ENCODE peak calls at places on chromosomes 16 and 17, in ten cellular contexts. One of them, this sample, is unnamed. For H4K20me1, the result is how much of the 10 kb centered on the place peaks cover.

GRCh38 chr16:75916431-75916830 is 190.1 kb upstream of the CPHXL start:
- DNase-seq in hepatocyte: no peak
- DNase-seq in HCT116: no peak
- DNase-seq in GM23338: no peak
- DNase-seq in MM.1S: no peak
- DNase-seq in IMR-90: no peak
- DNase-seq in neural progenitor cell: no peak
- DNase-seq in PC-9: no peak
- DNase-seq in H9: no peak
- DNase-seq in astrocyte: no peak
- DNase-seq in this sample: no peak

GRCh38 chr17:7238418-7239090 is 703 bp downstream of the PHF23 start:
- DNase-seq in neural progenitor cell: peak
- DNase-seq in HCT116: no peak
- DNase-seq in IMR-90: no peak
- DNase-seq in astrocyte: no peak
- DNase-seq in MM.1S: peak
- DNase-seq in H9: peak
- DNase-seq in PC-9: no peak
- DNase-seq in hepatocyte: peak
- DNase-seq in GM23338: no peak
- DNase-seq in this sample: peak

GRCh38 chr16:67173808-67174705 is 3.7 kb downstream of the NOL3 start:
- DNase-seq in PC-9: peak
- DNase-seq in HCT116: no peak
- DNase-seq in neural progenitor cell: peak
- DNase-seq in hepatocyte: peak
- DNase-seq in IMR-90: peak
- DNase-seq in MM.1S: peak
- DNase-seq in GM23338: peak
- DNase-seq in H9: peak
- DNase-seq in astrocyte: peak
- DNase-seq in this sample: peak

GRCh38 chr17:79631640-79632431 is 21.0 kb upstream of the RBFOX3 start:
- DNase-seq in PC-9: no peak
- DNase-seq in MM.1S: no peak
- DNase-seq in astrocyte: no peak
- DNase-seq in GM23338: no peak
- DNase-seq in IMR-90: no peak
- DNase-seq in neural progenitor cell: no peak
- DNase-seq in HCT116: no peak
- DNase-seq in hepatocyte: no peak
- DNase-seq in H9: peak
- DNase-seq in this sample: no peak

GRCh38 chr17:41907185-41907556 is 11.6 kb downstream of the ACLY start:
- DNase-seq in IMR-90: peak
- DNase-seq in PC-9: no peak
- DNase-seq in H9: no peak
- DNase-seq in neural progenitor cell: no peak
- DNase-seq in hepatocyte: no peak
- DNase-seq in astrocyte: peak
- DNase-seq in HCT116: no peak
- DNase-seq in MM.1S: no peak
- DNase-seq in GM23338: no peak
- DNase-seq in this sample: no peak

GRCh38 chr17:81317992-81318391 is 22.9 kb upstream of the SLC38A10 start:
- DNase-seq in neural progenitor cell: no peak
- DNase-seq in H9: peak
- DNase-seq in HCT116: no peak
- DNase-seq in GM23338: peak
- DNase-seq in astrocyte: no peak
- DNase-seq in MM.1S: no peak
- DNase-seq in IMR-90: no peak
- DNase-seq in hepatocyte: no peak
- DNase-seq in PC-9: no peak
- DNase-seq in this sample: no peak

GRCh38 chr16:12097523-12098428 is 121.2 kb downstream of the SNX29 start:
- DNase-seq in astrocyte: peak
- DNase-seq in hepatocyte: peak
- DNase-seq in neural progenitor cell: peak
- DNase-seq in HCT116: no peak
- DNase-seq in H9: no peak
- DNase-seq in IMR-90: peak
- DNase-seq in PC-9: no peak
- DNase-seq in GM23338: no peak
- DNase-seq in MM.1S: no peak
- DNase-seq in this sample: no peak

GRCh38 chr16:54928421-54929089 is 2.1 kb upstream of the IRX5 start:
- DNase-seq in GM23338: peak
- DNase-seq in MM.1S: peak
- DNase-seq in hepatocyte: peak
- DNase-seq in HCT116: no peak
- DNase-seq in astrocyte: no peak
- DNase-seq in IMR-90: no peak
- DNase-seq in neural progenitor cell: peak
- DNase-seq in H9: peak
- DNase-seq in PC-9: no peak
- DNase-seq in this sample: peak

GRCh38 chr17:7897773-7898172 is 9.2 kb downstream of the CHD3 start:
- DNase-seq in hepatocyte: peak
- DNase-seq in GM23338: no peak
- DNase-seq in PC-9: no peak
- DNase-seq in HCT116: no peak
- DNase-seq in astrocyte: no peak
- DNase-seq in MM.1S: no peak
- DNase-seq in neural progenitor cell: no peak
- DNase-seq in H9: peak
- DNase-seq in IMR-90: peak
- DNase-seq in this sample: no peak

GRCh38 chr17:74525781-74526288 is 5.4 kb downstream of the CD300LB start:
- DNase-seq in H9: peak
- DNase-seq in PC-9: no peak
- DNase-seq in GM23338: no peak
- DNase-seq in IMR-90: no peak
- DNase-seq in astrocyte: no peak
- DNase-seq in MM.1S: no peak
- DNase-seq in HCT116: no peak
- DNase-seq in neural progenitor cell: no peak
- DNase-seq in hepatocyte: no peak
- DNase-seq in this sample: no peak

GRCh38 chr17:65532491-65532890 is 29.0 kb downstream of the AXIN2 start:
- DNase-seq in IMR-90: no peak
- DNase-seq in PC-9: no peak
- DNase-seq in GM23338: no peak
- DNase-seq in astrocyte: no peak
- DNase-seq in HCT116: no peak
- DNase-seq in MM.1S: no peak
- DNase-seq in neural progenitor cell: no peak
- DNase-seq in H9: no peak
- DNase-seq in hepatocyte: no peak
- DNase-seq in this sample: no peak
- H3K27ac ChIP-seq in IMR-90: peak
- H3K27ac ChIP-seq in PC-9: no peak
- H3K27ac ChIP-seq in GM23338: no peak
- H3K27ac ChIP-seq in astrocyte: no peak
- H3K27ac ChIP-seq in HCT116: peak
- H3K27ac ChIP-seq in MM.1S: no peak
- H3K27ac ChIP-seq in neural progenitor cell: no peak
- H3K27ac ChIP-seq in H9: no peak
- H3K27ac ChIP-seq in hepatocyte: peak
- H3K27ac ChIP-seq in this sample: no peak

GRCh38 chr17:48841395-48841831 is 10.6 kb downstream of the CALCOCO2 start:
- DNase-seq in H9: no peak
- DNase-seq in PC-9: no peak
- DNase-seq in astrocyte: peak
- DNase-seq in HCT116: no peak
- DNase-seq in neural progenitor cell: no peak
- DNase-seq in hepatocyte: no peak
- DNase-seq in MM.1S: peak
- DNase-seq in IMR-90: peak
- DNase-seq in GM23338: no peak
- DNase-seq in this sample: no peak
- H2AFZ ChIP-seq in H9: no peak
- H2AFZ ChIP-seq in PC-9: no peak
- H2AFZ ChIP-seq in astrocyte: no peak
- H2AFZ ChIP-seq in HCT116: no peak
- H2AFZ ChIP-seq in neural progenitor cell: no peak
- H2AFZ ChIP-seq in hepatocyte: no peak
- H2AFZ ChIP-seq in MM.1S: peak
- H2AFZ ChIP-seq in IMR-90: no peak
- H2AFZ ChIP-seq in GM23338: no peak
- H2AFZ ChIP-seq in this sample: no peak

DNA sequence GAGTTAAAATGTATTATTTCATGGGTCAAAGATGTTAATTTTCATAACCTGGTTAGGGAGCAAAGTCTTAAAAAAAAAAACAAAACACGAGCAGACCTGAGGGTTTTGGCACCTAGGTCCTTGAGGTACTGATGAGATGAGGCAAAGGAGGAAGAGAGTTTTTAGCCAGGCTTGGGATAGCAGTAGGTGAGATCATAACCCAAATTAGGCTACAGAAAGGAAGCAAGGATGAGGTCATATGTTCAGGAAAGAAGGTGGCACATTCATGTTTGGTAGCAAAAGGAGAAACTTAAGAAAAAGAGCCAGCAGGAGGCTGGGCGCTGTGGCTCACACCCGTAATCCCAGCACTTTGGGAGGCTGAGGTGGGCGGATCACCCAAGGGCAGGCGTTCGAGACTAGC is 2.8 kb downstream of the ATXN1L start:
- DNase-seq in MM.1S: no peak
- DNase-seq in GM23338: no peak
- DNase-seq in PC-9: no peak
- DNase-seq in astrocyte: no peak
- DNase-seq in HCT116: no peak
- DNase-seq in H9: no peak
- DNase-seq in IMR-90: no peak
- DNase-seq in neural progenitor cell: no peak
- DNase-seq in hepatocyte: no peak
- DNase-seq in this sample: no peak
- H4K20me1 ChIP-seq in MM.1S: under half
- H4K20me1 ChIP-seq in GM23338: under half
- H4K20me1 ChIP-seq in PC-9: under half
- H4K20me1 ChIP-seq in astrocyte: under half
- H4K20me1 ChIP-seq in HCT116: under half
- H4K20me1 ChIP-seq in H9: under half
- H4K20me1 ChIP-seq in IMR-90: under half
- H4K20me1 ChIP-seq in neural progenitor cell: under half
- H4K20me1 ChIP-seq in hepatocyte: under half
- H4K20me1 ChIP-seq in this sample: under half

DNA sequence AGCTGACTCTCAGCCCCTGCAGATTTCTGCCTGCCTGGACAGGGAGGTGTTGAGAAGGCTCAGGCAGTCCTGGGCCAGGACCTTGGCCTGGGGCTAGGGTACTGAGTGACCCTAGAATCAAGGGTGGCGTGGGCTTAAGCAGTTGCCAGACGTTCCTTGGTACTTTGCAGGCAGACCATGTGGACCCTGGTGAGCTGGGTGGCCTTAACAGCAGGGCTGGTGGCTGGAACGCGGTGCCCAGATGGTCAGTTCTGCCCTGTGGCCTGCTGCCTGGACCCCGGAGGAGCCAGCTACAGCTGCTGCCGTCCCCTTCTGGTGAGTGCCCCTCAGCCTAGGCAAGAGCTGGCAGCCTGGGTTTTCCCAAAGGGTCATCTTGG is 3.9 kb downstream of the GRN start:
- DNase-seq in HCT116: no peak
- DNase-seq in PC-9: no peak
- DNase-seq in astrocyte: no peak
- DNase-seq in MM.1S: no peak
- DNase-seq in neural progenitor cell: no peak
- DNase-seq in GM23338: no peak
- DNase-seq in IMR-90: no peak
- DNase-seq in hepatocyte: no peak
- DNase-seq in H9: no peak
- DNase-seq in this sample: no peak
- H3K27ac ChIP-seq in HCT116: no peak
- H3K27ac ChIP-seq in PC-9: no peak
- H3K27ac ChIP-seq in astrocyte: no peak
- H3K27ac ChIP-seq in MM.1S: no peak
- H3K27ac ChIP-seq in neural progenitor cell: no peak
- H3K27ac ChIP-seq in GM23338: no peak
- H3K27ac ChIP-seq in IMR-90: no peak
- H3K27ac ChIP-seq in hepatocyte: no peak
- H3K27ac ChIP-seq in H9: no peak
- H3K27ac ChIP-seq in this sample: peak

DNA sequence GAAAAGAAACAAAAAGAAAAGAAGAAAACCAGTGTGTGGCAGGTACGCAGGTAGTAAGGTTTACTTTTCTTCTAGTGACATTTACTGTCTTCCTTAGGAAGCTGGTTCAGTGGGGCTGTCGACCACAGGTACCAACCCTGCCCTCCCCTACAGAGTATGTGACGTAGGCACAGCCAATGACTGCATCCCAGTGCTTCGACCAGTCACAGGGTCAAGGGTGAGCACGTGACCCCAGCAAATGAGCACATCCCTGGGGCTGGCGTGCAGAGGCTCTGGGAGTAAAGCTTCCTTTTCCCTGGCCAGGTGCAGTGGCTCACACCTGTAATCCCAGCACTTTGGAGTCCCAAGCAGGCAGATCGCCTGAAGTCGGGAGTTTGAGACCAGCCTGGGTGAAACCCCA is 38.9 kb upstream of the PLCG2 start:
- DNase-seq in neural progenitor cell: no peak
- DNase-seq in GM23338: peak
- DNase-seq in H9: peak
- DNase-seq in IMR-90: no peak
- DNase-seq in HCT116: no peak
- DNase-seq in hepatocyte: no peak
- DNase-seq in astrocyte: no peak
- DNase-seq in MM.1S: peak
- DNase-seq in PC-9: no peak
- DNase-seq in this sample: peak
- H2AFZ ChIP-seq in neural progenitor cell: no peak
- H2AFZ ChIP-seq in GM23338: no peak
- H2AFZ ChIP-seq in H9: no peak
- H2AFZ ChIP-seq in IMR-90: peak
- H2AFZ ChIP-seq in HCT116: no peak
- H2AFZ ChIP-seq in hepatocyte: no peak
- H2AFZ ChIP-seq in astrocyte: no peak
- H2AFZ ChIP-seq in MM.1S: no peak
- H2AFZ ChIP-seq in PC-9: no peak
- H2AFZ ChIP-seq in this sample: no peak

DNA sequence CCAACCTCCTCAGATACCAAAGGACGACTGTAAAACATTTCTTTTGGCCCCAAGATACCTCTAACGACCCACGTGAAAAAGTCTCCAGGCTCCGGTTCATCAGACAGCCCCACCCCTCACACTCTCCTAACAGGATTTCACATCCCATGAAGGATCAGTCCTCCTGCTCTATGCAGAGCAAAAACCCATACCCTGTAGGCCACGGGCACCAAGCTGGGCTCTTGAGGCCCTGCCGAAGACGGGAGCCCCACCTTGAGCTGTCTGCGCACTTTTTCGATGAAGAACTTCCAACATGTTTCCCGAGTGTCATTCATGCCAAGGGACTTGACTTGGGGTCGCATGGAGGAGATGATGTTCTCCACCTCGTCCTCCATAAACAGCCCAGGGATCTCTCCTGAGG is 89.9 kb downstream of the PGS1 start:
- DNase-seq in GM23338: no peak
- DNase-seq in HCT116: no peak
- DNase-seq in IMR-90: no peak
- DNase-seq in neural progenitor cell: no peak
- DNase-seq in PC-9: no peak
- DNase-seq in H9: no peak
- DNase-seq in hepatocyte: no peak
- DNase-seq in MM.1S: no peak
- DNase-seq in astrocyte: no peak
- DNase-seq in this sample: no peak
- H4K20me1 ChIP-seq in GM23338: under half
- H4K20me1 ChIP-seq in HCT116: under half
- H4K20me1 ChIP-seq in IMR-90: under half
- H4K20me1 ChIP-seq in neural progenitor cell: under half
- H4K20me1 ChIP-seq in PC-9: under half
- H4K20me1 ChIP-seq in H9: under half
- H4K20me1 ChIP-seq in hepatocyte: under half
- H4K20me1 ChIP-seq in MM.1S: under half
- H4K20me1 ChIP-seq in astrocyte: under half
- H4K20me1 ChIP-seq in this sample: under half

This sample was measured in Karpas-422.